ENCODE peak calls at places on chromosomes 1 and 21, in five cellular contexts. One of them, this sample, is unnamed.

GRCh38 chr1:81582467-81582986 is 218.2 kb upstream of the ADGRL2 start:
- DNase-seq in transverse colon: no peak
- DNase-seq in uterus: no peak
- DNase-seq in adrenal gland: no peak
- DNase-seq in A549: no peak
- DNase-seq in this sample: no peak

GRCh38 chr1:84504580-84505021 is 1.6 kb upstream of the SPATA1 start:
- DNase-seq in transverse colon: no peak
- DNase-seq in uterus: no peak
- DNase-seq in adrenal gland: no peak
- DNase-seq in A549: no peak
- DNase-seq in this sample: no peak

GRCh38 chr1:153805929-153806750 is 30.9 kb downstream of the SLC27A3 start:
- DNase-seq in transverse colon: no peak
- DNase-seq in uterus: no peak
- DNase-seq in adrenal gland: no peak
- DNase-seq in A549: no peak
- DNase-seq in this sample: no peak

GRCh38 chr1:30690115-30690645 is 33.2 kb downstream of the MATN1 start:
- DNase-seq in transverse colon: no peak
- DNase-seq in uterus: peak; percentile 40
- DNase-seq in adrenal gland: no peak
- DNase-seq in A549: no peak
- DNase-seq in this sample: no peak

GRCh38 chr1:55402117-55402516 is 187.0 kb upstream of the USP24 start:
- DNase-seq in transverse colon: no peak
- DNase-seq in uterus: no peak
- DNase-seq in adrenal gland: no peak
- DNase-seq in A549: no peak
- DNase-seq in this sample: no peak

GRCh38 chr1:40977721-40978120 is 1.8 kb upstream of the CTPS1 start:
- DNase-seq in transverse colon: no peak
- DNase-seq in uterus: no peak
- DNase-seq in adrenal gland: no peak
- DNase-seq in A549: no peak
- DNase-seq in this sample: no peak

GRCh38 chr1:210359255-210359654 is 30.6 kb downstream of the HHAT start:
- DNase-seq in transverse colon: no peak
- DNase-seq in uterus: no peak
- DNase-seq in adrenal gland: no peak
- DNase-seq in A549: no peak
- DNase-seq in this sample: no peak

GRCh38 chr21:42160111-42160949 is 58.6 kb upstream of the ABCG1 start:
- DNase-seq in transverse colon: no peak
- DNase-seq in uterus: no peak
- DNase-seq in adrenal gland: no peak
- DNase-seq in A549: no peak
- DNase-seq in this sample: no peak

GRCh38 chr1:218933526-218933925 is 240.2 kb upstream of the LYPLAL1 start:
- DNase-seq in transverse colon: no peak
- DNase-seq in uterus: no peak
- DNase-seq in adrenal gland: no peak
- DNase-seq in A549: no peak
- DNase-seq in this sample: no peak

GRCh38 chr1:41020654-41021053 is 871 bp downstream of the SLFNL1 start:
- DNase-seq in transverse colon: peak; percentile 24
- DNase-seq in uterus: no peak
- DNase-seq in adrenal gland: no peak
- DNase-seq in A549: no peak
- DNase-seq in this sample: no peak

GRCh38 chr1:26353976-26354820 is at the start of gene CRYBG2:
- DNase-seq in transverse colon: peak; percentile 84
- DNase-seq in uterus: no peak
- DNase-seq in adrenal gland: no peak
- DNase-seq in A549: no peak
- DNase-seq in this sample: peak; percentile 27

GRCh38 chr1:109997867-109998229 is 13.3 kb downstream of the AHCYL1 start:
- DNase-seq in transverse colon: no peak
- DNase-seq in uterus: no peak
- DNase-seq in adrenal gland: no peak
- DNase-seq in A549: no peak
- DNase-seq in this sample: no peak
- H3K4me1 ChIP-seq in transverse colon: peaks cover 24% of the 10 kb centered on the region
- H3K4me1 ChIP-seq in uterus: no peaks in the 10 kb centered on the region
- H3K4me1 ChIP-seq in adrenal gland: peaks cover 15% of the 10 kb centered on the region
- H3K4me1 ChIP-seq in A549: peaks cover 79% of the 10 kb centered on the region
- H3K4me1 ChIP-seq in this sample: peaks cover 59% of the 10 kb centered on the region

DNA sequence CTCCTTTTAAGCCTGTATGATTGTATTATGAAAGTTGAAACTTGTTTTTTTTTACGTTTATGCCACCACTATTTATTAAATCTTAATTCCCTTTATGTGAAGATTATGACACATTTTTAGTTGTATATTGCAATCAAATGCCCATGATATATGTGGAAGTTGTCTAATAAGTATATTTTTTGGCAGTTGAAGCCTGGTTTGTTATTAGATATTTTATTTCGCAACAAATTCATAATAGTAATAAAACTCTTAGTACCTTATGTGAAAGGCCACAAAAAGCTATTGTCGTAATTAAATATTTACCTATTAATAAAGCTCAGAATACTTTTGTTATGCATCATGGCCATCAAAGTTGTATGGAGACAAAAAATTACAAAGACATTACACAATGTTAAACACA is 386.8 kb downstream of the NCAM2 start:
- DNase-seq in transverse colon: no peak
- DNase-seq in uterus: no peak
- DNase-seq in adrenal gland: no peak
- DNase-seq in A549: no peak
- DNase-seq in this sample: no peak
- TF ChIP-seq POLR2A in transverse colon: no peak
- TF ChIP-seq POLR2A in uterus: no peak
- TF ChIP-seq POLR2A in adrenal gland: no peak
- TF ChIP-seq POLR2A in A549: no peak
- TF ChIP-seq POLR2A in this sample: no peak

DNA sequence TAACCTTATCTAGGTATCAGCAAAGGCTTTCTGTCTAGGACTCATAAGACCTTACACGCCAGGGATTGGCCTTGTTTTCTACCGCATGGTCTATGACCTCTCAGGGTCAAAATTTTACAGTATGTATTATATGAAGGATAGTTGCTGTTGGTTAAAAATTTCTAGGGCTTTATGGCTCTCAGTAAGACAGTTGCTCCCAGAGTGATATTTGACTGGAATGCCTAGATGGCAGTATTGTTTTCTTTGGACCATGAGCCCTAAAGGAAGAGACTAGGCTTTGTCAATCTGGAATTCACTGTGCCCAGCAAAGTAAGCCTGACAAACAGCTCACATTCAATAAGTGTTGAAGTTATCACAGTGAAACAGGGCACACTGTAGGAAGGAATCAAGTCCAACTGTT is 37.6 kb downstream of the C1orf87 start:
- DNase-seq in transverse colon: no peak
- DNase-seq in uterus: no peak
- DNase-seq in adrenal gland: no peak
- DNase-seq in A549: no peak
- DNase-seq in this sample: no peak
- TF ChIP-seq CTCF in transverse colon: peak; percentile 5
- TF ChIP-seq CTCF in uterus: no peak
- TF ChIP-seq CTCF in adrenal gland: no peak
- TF ChIP-seq CTCF in A549: no peak
- TF ChIP-seq CTCF in this sample: no peak

GRCh38 chr1:12604986-12605385 is 13.0 kb downstream of the DHRS3 start:
- DNase-seq in transverse colon: no peak
- DNase-seq in uterus: no peak
- DNase-seq in adrenal gland: no peak
- DNase-seq in A549: no peak
- DNase-seq in this sample: no peak

GRCh38 chr1:12613180-12613579 is 4.8 kb downstream of the DHRS3 start:
- DNase-seq in transverse colon: no peak
- DNase-seq in uterus: no peak
- DNase-seq in adrenal gland: no peak
- DNase-seq in A549: no peak
- DNase-seq in this sample: no peak

GRCh38 chr1:12608311-12608957 is 9.6 kb downstream of the DHRS3 start:
- DNase-seq in transverse colon: no peak
- DNase-seq in uterus: no peak
- DNase-seq in adrenal gland: no peak
- DNase-seq in A549: no peak
- DNase-seq in this sample: no peak

GRCh38 chr1:12610305-12610935 is 7.6 kb downstream of the DHRS3 start:
- DNase-seq in transverse colon: no peak
- DNase-seq in uterus: no peak
- DNase-seq in adrenal gland: no peak
- DNase-seq in A549: no peak
- DNase-seq in this sample: no peak

DNA sequence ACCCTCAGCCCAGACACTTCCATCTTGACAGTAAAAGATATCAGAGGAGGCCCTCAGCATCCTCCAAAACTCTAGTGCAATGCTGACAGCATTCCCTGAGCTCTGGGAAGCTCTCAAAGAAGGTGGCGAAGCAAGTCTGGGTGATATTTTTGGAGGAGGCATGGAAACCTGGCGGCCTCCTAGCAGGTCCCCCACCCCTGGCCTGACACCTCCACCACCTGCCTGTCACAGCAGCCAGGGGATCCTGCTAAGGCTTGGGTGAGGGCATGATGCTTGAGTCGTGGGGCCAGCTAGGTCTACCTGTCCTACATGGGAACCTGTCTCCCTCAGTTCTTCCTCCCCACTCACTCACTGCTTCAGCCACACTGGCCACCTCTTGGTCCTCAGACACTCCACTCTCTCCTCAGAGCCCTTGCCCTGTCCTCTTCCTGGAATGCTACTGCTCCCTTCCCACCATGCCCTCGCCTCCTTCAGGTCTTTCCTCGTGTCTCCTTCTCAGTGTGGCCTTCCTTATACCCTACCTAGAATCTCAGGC is 8.5 kb downstream of the DHRS3 start:
- DNase-seq in transverse colon: no peak
- DNase-seq in uterus: no peak
- DNase-seq in adrenal gland: no peak
- DNase-seq in A549: no peak
- DNase-seq in this sample: no peak
- H3K4me1 ChIP-seq in transverse colon: peaks cover 3% of the 10 kb centered on the region
- H3K4me1 ChIP-seq in uterus: no peaks in the 10 kb centered on the region
- H3K4me1 ChIP-seq in adrenal gland: no peaks in the 10 kb centered on the region
- H3K4me1 ChIP-seq in A549: peaks cover 77% of the 10 kb centered on the region
- H3K4me1 ChIP-seq in this sample: peaks cover 64% of the 10 kb centered on the region

GRCh38 chr1:193104496-193104905 is 713 bp downstream of the GLRX2 start:
- DNase-seq in transverse colon: peak; percentile 56
- DNase-seq in uterus: peak; percentile 38
- DNase-seq in adrenal gland: peak; percentile 63
- DNase-seq in A549: peak; percentile 50
- DNase-seq in this sample: peak; percentile 20

GRCh38 chr1:193105821-193106177 is 585 bp upstream of the GLRX2 start:
- DNase-seq in transverse colon: no peak
- DNase-seq in uterus: no peak
- DNase-seq in adrenal gland: no peak
- DNase-seq in A549: no peak
- DNase-seq in this sample: no peak

GRCh38 chr1:193103759-193104495 is 1.3 kb downstream of the GLRX2 start:
- DNase-seq in transverse colon: no peak
- DNase-seq in uterus: no peak
- DNase-seq in adrenal gland: no peak
- DNase-seq in A549: no peak
- DNase-seq in this sample: no peak

GRCh38 chr1:193102662-193103061 is 2.6 kb downstream of the GLRX2 start:
- DNase-seq in transverse colon: no peak
- DNase-seq in uterus: no peak
- DNase-seq in adrenal gland: no peak
- DNase-seq in A549: no peak
- DNase-seq in this sample: no peak

GRCh38 chr1:193104906-193105820 is at the start of gene GLRX2:
- DNase-seq in transverse colon: peak; percentile 89
- DNase-seq in uterus: peak; percentile 83
- DNase-seq in adrenal gland: peak; percentile 90
- DNase-seq in A549: peak; percentile 89
- DNase-seq in this sample: peak; percentile 88
- TF ChIP-seq POLR2A in transverse colon: peak; percentile 88
- TF ChIP-seq POLR2A in uterus: peak; percentile 61
- TF ChIP-seq POLR2A in adrenal gland: peak; percentile 94
- TF ChIP-seq POLR2A in A549: peak; percentile 78
- TF ChIP-seq POLR2A in this sample: peak; percentile 84

DNA sequence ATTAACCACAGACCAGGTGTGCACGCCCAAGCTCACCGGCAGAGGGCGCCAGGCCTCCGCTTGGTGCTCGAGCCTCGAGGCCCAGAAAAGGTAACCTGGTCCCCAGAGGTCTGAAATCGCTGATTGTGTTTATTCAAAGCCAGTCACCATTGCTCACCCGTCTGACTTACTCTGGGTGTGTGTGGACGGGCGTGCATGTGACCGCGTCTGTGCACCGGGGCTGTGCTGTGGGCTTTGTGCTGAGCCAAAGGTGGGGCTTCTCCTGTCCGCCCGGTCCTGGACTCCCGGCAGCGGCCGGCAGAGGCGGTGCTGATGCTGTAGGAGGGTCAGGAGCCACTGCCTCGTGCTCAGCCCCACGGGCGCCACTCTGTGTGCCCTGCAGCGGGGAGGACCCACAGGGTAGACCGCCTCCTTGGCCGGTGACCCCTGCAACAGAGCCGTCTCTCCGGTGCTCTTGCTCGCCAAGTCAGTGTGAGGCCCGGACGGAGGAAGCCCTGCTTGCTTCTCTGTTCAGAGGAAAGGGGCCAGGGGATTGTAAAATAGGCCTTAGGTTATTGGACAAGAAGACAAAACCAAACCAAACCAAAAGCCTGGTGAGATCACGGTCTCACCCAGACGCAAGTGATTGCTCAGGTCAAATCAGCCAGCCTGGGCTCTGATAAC is 32.0 kb upstream of the BTG2 start:
- DNase-seq in transverse colon: peak; percentile 92
- DNase-seq in uterus: peak; percentile 91
- DNase-seq in adrenal gland: peak; percentile 86
- DNase-seq in A549: peak; percentile 73
- DNase-seq in this sample: peak; percentile 92
- TF ChIP-seq CTCF in transverse colon: peak; percentile 97
- TF ChIP-seq CTCF in uterus: peak; percentile 99
- TF ChIP-seq CTCF in adrenal gland: peak; percentile 98
- TF ChIP-seq CTCF in A549: peak; percentile 97
- TF ChIP-seq CTCF in this sample: peak; percentile 99